ENCODE peak calls at places on chromosomes 16 and 17, in ten cellular contexts. Q, F, B, Z, A, C, W, E, Y and P are unnamed samples.

GRCh38 chr17:67467500-67468481 is 90.7 kb downstream of the PITPNC1 start:
- DNase-seq in Q (no peak), F (no peak), B (no peak), Z (no peak), A (no peak), C (no peak), W (no peak), E (no peak), Y (no peak), P (no peak)

GRCh38 chr16:31081428-31082351 is 7.1 kb downstream of the PRSS53 start:
- DNase-seq in Q (no peak), F (no peak), B (no peak), Z (no peak), A (no peak), C (peak), W (no peak), E (no peak), Y (no peak), P (no peak)

GRCh38 chr16:15494231-15494630 is 59.8 kb downstream of the BMERB1 start:
- DNase-seq in Q (peak), F (no peak), B (no peak), Z (no peak), A (no peak), C (no peak), W (no peak), E (peak), Y (no peak), P (no peak)

GRCh38 chr16:81798311-81799137 is 19.4 kb downstream of the PLCG2 start:
- DNase-seq in Q (no peak), F (no peak), B (no peak), Z (no peak), A (no peak), C (no peak), W (peak), E (no peak), Y (no peak), P (peak)

GRCh38 chr16:89446136-89446974 is 44.0 kb downstream of the ANKRD11 start:
- DNase-seq in Q (no peak), F (peak), B (no peak), Z (no peak), A (no peak), C (no peak), W (peak), E (no peak), Y (no peak), P (no peak)

GRCh38 chr17:32318071-32318470 is 23.9 kb downstream of the C17orf75 start:
- DNase-seq in Q (no peak), F (no peak), B (no peak), Z (no peak), A (no peak), C (no peak), W (no peak), E (no peak), Y (no peak), P (no peak)

GRCh38 chr16:56647641-56648431 is 3.9 kb upstream of the MT1B start:
- DNase-seq in Q (no peak), F (no peak), B (no peak), Z (no peak), A (no peak), C (no peak), W (no peak), E (no peak), Y (no peak), P (no peak)

GRCh38 chr16:68362952-68363846 is 52.4 kb downstream of the PRMT7 start:
- DNase-seq in Q (no peak), F (no peak), B (no peak), Z (no peak), A (no peak), C (no peak), W (no peak), E (no peak), Y (no peak), P (no peak)

GRCh38 chr17:41537990-41538389 is 9.9 kb upstream of the KRT19 start:
- DNase-seq in Q (no peak), F (no peak), B (no peak), Z (no peak), A (no peak), C (no peak), W (no peak), E (no peak), Y (no peak), P (no peak)

GRCh38 chr16:69935278-69935711 is 15.8 kb upstream of the CLEC18A start:
- DNase-seq in Q (peak), F (no peak), B (no peak), Z (no peak), A (no peak), C (no peak), W (no peak), E (no peak), Y (no peak), P (no peak)

GRCh38 chr16:12611006-12611477 is 192.6 kb downstream of the CPPED1 start:
- DNase-seq in Q (peak), F (no peak), B (no peak), Z (no peak), A (no peak), C (no peak), W (no peak), E (peak), Y (no peak), P (no peak)

GRCh38 chr17:1006054-1006453 is 9.1 kb downstream of the TIMM22 start:
- DNase-seq in Q (no peak), F (peak), B (no peak), Z (no peak), A (no peak), C (no peak), W (no peak), E (no peak), Y (peak), P (no peak)

GRCh38 chr17:18017958-18018357 is 21.0 kb downstream of the ATPAF2 start:
- DNase-seq in Q (peak), F (no peak), B (no peak), Z (peak), A (no peak), C (no peak), W (no peak), E (peak), Y (no peak), P (no peak)

GRCh38 chr17:47649972-47650524 is 329 bp downstream of the KPNB1 start:
- DNase-seq in Q (no peak), F (no peak), B (no peak), Z (no peak), A (peak), C (no peak), W (no peak), E (no peak), Y (peak), P (peak)

GRCh38 chr16:53052519-53053501 is at the start of gene CHD9NB:
- DNase-seq in Q (peak), F (no peak), B (no peak), Z (peak), A (no peak), C (peak), W (peak), E (peak), Y (no peak), P (no peak)

GRCh38 chr17:37546242-37546641 is 56.6 kb downstream of the DUSP14 start:
- DNase-seq in Q (no peak), F (no peak), B (no peak), Z (no peak), A (no peak), C (no peak), W (no peak), E (no peak), Y (no peak), P (no peak)

GRCh38 chr17:80812362-80813088 is 179.1 kb upstream of the CHMP6 start:
- DNase-seq in Q (no peak), F (no peak), B (no peak), Z (no peak), A (no peak), C (no peak), W (no peak), E (no peak), Y (no peak), P (no peak)

GRCh38 chr17:22512506-22512905 is 820.2 kb downstream of the KCNJ18 start:
- DNase-seq in Q (no peak), F (no peak), B (no peak), Z (no peak), A (no peak), C (no peak), W (no peak), E (no peak), Y (no peak), P (no peak)

GRCh38 chr16:70676571-70677498 is 9.0 kb downstream of the MTSS2 start:
- DNase-seq in Q (no peak), F (no peak), B (no peak), Z (no peak), A (no peak), C (no peak), W (no peak), E (no peak), Y (no peak), P (no peak)

GRCh38 chr17:72390675-72391501 is 270.1 kb downstream of the SOX9 start:
- DNase-seq in Q (peak), F (no peak), B (no peak), Z (no peak), A (no peak), C (no peak), W (no peak), E (peak), Y (no peak), P (no peak)

GRCh38 chr17:58311429-58311894 is 17.1 kb downstream of the TSPOAP1 start:
- DNase-seq in Q (no peak), F (no peak), B (no peak), Z (no peak), A (no peak), C (no peak), W (no peak), E (no peak), Y (no peak), P (no peak)

GRCh38 chr17:29070308-29070707 is 27.4 kb downstream of the PIPOX start:
- DNase-seq in Q (no peak), F (no peak), B (no peak), Z (no peak), A (no peak), C (no peak), W (no peak), E (no peak), Y (no peak), P (no peak)

GRCh38 chr17:7355053-7355452 is at the start of gene TMEM95:
- DNase-seq in Q (no peak), F (no peak), B (no peak), Z (no peak), A (no peak), C (peak), W (no peak), E (no peak), Y (no peak), P (no peak)

GRCh38 chr16:30649725-30650368 is 913 bp upstream of the PRR14 start:
- DNase-seq in Q (no peak), F (peak), B (no peak), Z (no peak), A (no peak), C (peak), W (peak), E (no peak), Y (no peak), P (no peak)

GRCh38 chr16:24848065-24848464 is 2.3 kb downstream of the SLC5A11 start:
- DNase-seq in Q (peak), F (no peak), B (no peak), Z (no peak), A (no peak), C (no peak), W (no peak), E (peak), Y (no peak), P (no peak)

GRCh38 chr17:56521439-56522141 is 71.9 kb upstream of the NOG start:
- DNase-seq in Q (no peak), F (no peak), B (no peak), Z (no peak), A (no peak), C (no peak), W (no peak), E (no peak), Y (no peak), P (no peak)

GRCh38 chr17:65925606-65926307 is 266.2 kb downstream of the CEP112 start:
- DNase-seq in Q (peak), F (no peak), B (no peak), Z (no peak), A (no peak), C (no peak), W (no peak), E (peak), Y (no peak), P (no peak)

GRCh38 chr17:67452681-67453554 is 75.8 kb downstream of the PITPNC1 start:
- DNase-seq in Q (no peak), F (peak), B (peak), Z (no peak), A (no peak), C (no peak), W (no peak), E (no peak), Y (no peak), P (no peak)

GRCh38 chr17:75181608-75182318 is 996 bp downstream of the SUMO2 start:
- DNase-seq in Q (no peak), F (peak), B (no peak), Z (no peak), A (peak), C (peak), W (peak), E (no peak), Y (no peak), P (no peak)

GRCh38 chr17:40327735-40328385 is 18.9 kb downstream of the RARA start:
- DNase-seq in Q (no peak), F (no peak), B (no peak), Z (no peak), A (no peak), C (no peak), W (no peak), E (no peak), Y (no peak), P (no peak)

GRCh38 chr16:19095699-19096098 is 18.1 kb upstream of the ITPRIPL2 start:
- DNase-seq in Q (peak), F (no peak), B (no peak), Z (no peak), A (no peak), C (no peak), W (no peak), E (no peak), Y (no peak), P (no peak)

GRCh38 chr17:70905796-70906195 is 736.5 kb downstream of the KCNJ2 start:
- DNase-seq in Q (peak), F (no peak), B (no peak), Z (peak), A (no peak), C (no peak), W (no peak), E (peak), Y (no peak), P (no peak)

GRCh38 chr16:22813223-22813945 is 578 bp upstream of the HS3ST2 start:
- DNase-seq in Q (peak), F (no peak), B (no peak), Z (no peak), A (no peak), C (peak), W (peak), E (no peak), Y (peak), P (no peak)

GRCh38 chr17:67995568-67996191 is 589 bp downstream of the C17orf58 start:
- DNase-seq in Q (peak), F (peak), B (no peak), Z (no peak), A (no peak), C (peak), W (peak), E (no peak), Y (peak), P (no peak)

GRCh38 chr17:72267601-72268000 is 146.8 kb downstream of the SOX9 start:
- DNase-seq in Q (no peak), F (no peak), B (peak), Z (no peak), A (no peak), C (no peak), W (no peak), E (no peak), Y (no peak), P (no peak)

GRCh38 chr16:1330260-1330914 is 3.1 kb upstream of the BAIAP3 start:
- DNase-seq in Q (no peak), F (no peak), B (no peak), Z (no peak), A (no peak), C (no peak), W (peak), E (no peak), Y (no peak), P (no peak)

GRCh38 chr17:36673637-36674277 is 72.4 kb downstream of the MRM1 start:
- DNase-seq in Q (no peak), F (no peak), B (no peak), Z (no peak), A (no peak), C (no peak), W (no peak), E (no peak), Y (no peak), P (no peak)

GRCh38 chr17:50426814-50427787 is 1.1 kb downstream of the ACSF2 start:
- DNase-seq in Q (peak), F (peak), B (no peak), Z (no peak), A (no peak), C (peak), W (peak), E (peak), Y (peak), P (no peak)

GRCh38 chr16:28820016-28820415 is 2.8 kb upstream of the ATXN2L start:
- DNase-seq in Q (no peak), F (no peak), B (no peak), Z (no peak), A (no peak), C (no peak), W (no peak), E (no peak), Y (no peak), P (no peak)